ENCODE peak calls at places on chromosomes 3 and 15, in five cellular contexts. One of them, this sample, is unnamed.

GRCh38 chr3:33131328-33132018 is 17.7 kb downstream of the CRTAP start:
- DNase-seq in kidney tubule cell: peak
- DNase-seq in iris pigment epithelial cell: peak
- DNase-seq in upper lobe of right lung: no peak
- DNase-seq in activated T-helper 2 cell treated with anti-CD3 and anti-CD28 coated beads, Interferon-gamma antibody, Interleukin-2, Interleukin-4, amounts not matched to agents 10 μg/mL and 5 μg/mL and 100 μg/mL, durations not matched to agents 14 hours and 24 hours and 36 hours: no peak
- DNase-seq in this sample: peak

GRCh38 chr3:104437891-104438290 is 928.8 kb upstream of the ALCAM start:
- DNase-seq in kidney tubule cell: peak
- DNase-seq in iris pigment epithelial cell: peak
- DNase-seq in upper lobe of right lung: no peak
- DNase-seq in activated T-helper 2 cell treated with anti-CD3 and anti-CD28 coated beads, Interferon-gamma antibody, Interleukin-2, Interleukin-4, amounts not matched to agents 10 μg/mL and 5 μg/mL and 100 μg/mL, durations not matched to agents 14 hours and 24 hours and 36 hours: no peak
- DNase-seq in this sample: peak

GRCh38 chr3:64209866-64210609 is 15.2 kb downstream of the PRICKLE2 start:
- DNase-seq in kidney tubule cell: peak
- DNase-seq in iris pigment epithelial cell: no peak
- DNase-seq in upper lobe of right lung: peak
- DNase-seq in activated T-helper 2 cell treated with anti-CD3 and anti-CD28 coated beads, Interferon-gamma antibody, Interleukin-2, Interleukin-4, amounts not matched to agents 10 μg/mL and 5 μg/mL and 100 μg/mL, durations not matched to agents 14 hours and 24 hours and 36 hours: no peak
- DNase-seq in this sample: peak

GRCh38 chr3:119240101-119240581 is 537 bp downstream of the B4GALT4 start:
- DNase-seq in kidney tubule cell: peak
- DNase-seq in iris pigment epithelial cell: no peak
- DNase-seq in upper lobe of right lung: no peak
- DNase-seq in activated T-helper 2 cell treated with anti-CD3 and anti-CD28 coated beads, Interferon-gamma antibody, Interleukin-2, Interleukin-4, amounts not matched to agents 10 μg/mL and 5 μg/mL and 100 μg/mL, durations not matched to agents 14 hours and 24 hours and 36 hours: no peak
- DNase-seq in this sample: peak

GRCh38 chr3:66362541-66362941 is 138.3 kb downstream of the LRIG1 start:
- DNase-seq in kidney tubule cell: peak
- DNase-seq in iris pigment epithelial cell: peak
- DNase-seq in upper lobe of right lung: no peak
- DNase-seq in activated T-helper 2 cell treated with anti-CD3 and anti-CD28 coated beads, Interferon-gamma antibody, Interleukin-2, Interleukin-4, amounts not matched to agents 10 μg/mL and 5 μg/mL and 100 μg/mL, durations not matched to agents 14 hours and 24 hours and 36 hours: no peak
- DNase-seq in this sample: peak

GRCh38 chr15:77786956-77787355 is 154.2 kb upstream of the LINGO1 start:
- DNase-seq in kidney tubule cell: no peak
- DNase-seq in iris pigment epithelial cell: no peak
- DNase-seq in upper lobe of right lung: no peak
- DNase-seq in activated T-helper 2 cell treated with anti-CD3 and anti-CD28 coated beads, Interferon-gamma antibody, Interleukin-2, Interleukin-4, amounts not matched to agents 10 μg/mL and 5 μg/mL and 100 μg/mL, durations not matched to agents 14 hours and 24 hours and 36 hours: no peak
- DNase-seq in this sample: no peak

GRCh38 chr3:117788086-117788485 is 1078.5 kb downstream of the TUSC7 start:
- DNase-seq in kidney tubule cell: peak
- DNase-seq in iris pigment epithelial cell: peak
- DNase-seq in upper lobe of right lung: peak
- DNase-seq in activated T-helper 2 cell treated with anti-CD3 and anti-CD28 coated beads, Interferon-gamma antibody, Interleukin-2, Interleukin-4, amounts not matched to agents 10 μg/mL and 5 μg/mL and 100 μg/mL, durations not matched to agents 14 hours and 24 hours and 36 hours: no peak
- DNase-seq in this sample: peak

GRCh38 chr15:41648770-41649169 is 11.4 kb upstream of the MGA start:
- DNase-seq in kidney tubule cell: peak
- DNase-seq in iris pigment epithelial cell: peak
- DNase-seq in upper lobe of right lung: no peak
- DNase-seq in activated T-helper 2 cell treated with anti-CD3 and anti-CD28 coated beads, Interferon-gamma antibody, Interleukin-2, Interleukin-4, amounts not matched to agents 10 μg/mL and 5 μg/mL and 100 μg/mL, durations not matched to agents 14 hours and 24 hours and 36 hours: no peak
- DNase-seq in this sample: peak

GRCh38 chr15:71115567-71116351 is 488 bp downstream of the THSD4 start:
- DNase-seq in kidney tubule cell: peak
- DNase-seq in iris pigment epithelial cell: peak
- DNase-seq in upper lobe of right lung: peak
- DNase-seq in activated T-helper 2 cell treated with anti-CD3 and anti-CD28 coated beads, Interferon-gamma antibody, Interleukin-2, Interleukin-4, amounts not matched to agents 10 μg/mL and 5 μg/mL and 100 μg/mL, durations not matched to agents 14 hours and 24 hours and 36 hours: no peak
- DNase-seq in this sample: peak

GRCh38 chr3:132445812-132446211 is 28.5 kb downstream of the DNAJC13 start:
- DNase-seq in kidney tubule cell: peak
- DNase-seq in iris pigment epithelial cell: peak
- DNase-seq in upper lobe of right lung: no peak
- DNase-seq in activated T-helper 2 cell treated with anti-CD3 and anti-CD28 coated beads, Interferon-gamma antibody, Interleukin-2, Interleukin-4, amounts not matched to agents 10 μg/mL and 5 μg/mL and 100 μg/mL, durations not matched to agents 14 hours and 24 hours and 36 hours: no peak
- DNase-seq in this sample: peak

GRCh38 chr3:155604126-155604525 is 140.7 kb downstream of the PLCH1 start:
- DNase-seq in kidney tubule cell: no peak
- DNase-seq in iris pigment epithelial cell: no peak
- DNase-seq in upper lobe of right lung: no peak
- DNase-seq in activated T-helper 2 cell treated with anti-CD3 and anti-CD28 coated beads, Interferon-gamma antibody, Interleukin-2, Interleukin-4, amounts not matched to agents 10 μg/mL and 5 μg/mL and 100 μg/mL, durations not matched to agents 14 hours and 24 hours and 36 hours: no peak
- DNase-seq in this sample: no peak

GRCh38 chr3:50950591-50950990 is 275.9 kb downstream of the DOCK3 start:
- DNase-seq in kidney tubule cell: no peak
- DNase-seq in iris pigment epithelial cell: no peak
- DNase-seq in upper lobe of right lung: no peak
- DNase-seq in activated T-helper 2 cell treated with anti-CD3 and anti-CD28 coated beads, Interferon-gamma antibody, Interleukin-2, Interleukin-4, amounts not matched to agents 10 μg/mL and 5 μg/mL and 100 μg/mL, durations not matched to agents 14 hours and 24 hours and 36 hours: no peak
- DNase-seq in this sample: no peak

GRCh38 chr3:13282528-13282985 is 137.6 kb downstream of the NUP210 start:
- DNase-seq in kidney tubule cell: no peak
- DNase-seq in iris pigment epithelial cell: no peak
- DNase-seq in upper lobe of right lung: no peak
- DNase-seq in activated T-helper 2 cell treated with anti-CD3 and anti-CD28 coated beads, Interferon-gamma antibody, Interleukin-2, Interleukin-4, amounts not matched to agents 10 μg/mL and 5 μg/mL and 100 μg/mL, durations not matched to agents 14 hours and 24 hours and 36 hours: no peak
- DNase-seq in this sample: no peak

GRCh38 chr3:8900065-8900464 is 63.2 kb downstream of the RAD18 start:
- DNase-seq in kidney tubule cell: no peak
- DNase-seq in iris pigment epithelial cell: peak
- DNase-seq in upper lobe of right lung: no peak
- DNase-seq in activated T-helper 2 cell treated with anti-CD3 and anti-CD28 coated beads, Interferon-gamma antibody, Interleukin-2, Interleukin-4, amounts not matched to agents 10 μg/mL and 5 μg/mL and 100 μg/mL, durations not matched to agents 14 hours and 24 hours and 36 hours: no peak
- DNase-seq in this sample: peak

GRCh38 chr3:21715662-21716061 is 35.3 kb downstream of the ZNF385D start:
- DNase-seq in kidney tubule cell: no peak
- DNase-seq in iris pigment epithelial cell: no peak
- DNase-seq in upper lobe of right lung: no peak
- DNase-seq in activated T-helper 2 cell treated with anti-CD3 and anti-CD28 coated beads, Interferon-gamma antibody, Interleukin-2, Interleukin-4, amounts not matched to agents 10 μg/mL and 5 μg/mL and 100 μg/mL, durations not matched to agents 14 hours and 24 hours and 36 hours: no peak
- DNase-seq in this sample: no peak

GRCh38 chr3:19931767-19932188 is 2.2 kb downstream of the EFHB start:
- DNase-seq in kidney tubule cell: peak
- DNase-seq in iris pigment epithelial cell: peak
- DNase-seq in upper lobe of right lung: no peak
- DNase-seq in activated T-helper 2 cell treated with anti-CD3 and anti-CD28 coated beads, Interferon-gamma antibody, Interleukin-2, Interleukin-4, amounts not matched to agents 10 μg/mL and 5 μg/mL and 100 μg/mL, durations not matched to agents 14 hours and 24 hours and 36 hours: no peak
- DNase-seq in this sample: peak